ENCODE peak calls at places on chromosomes 12 and 14, in seven cellular contexts. One of them, this sample, is unnamed.

GRCh38 chr14:103135333-103136075 is 12.2 kb downstream of the TNFAIP2 start:
- DNase-seq in mesenchymal stem cell: no peak
- DNase-seq in mesendoderm: no peak
- DNase-seq in neuronal stem cell: no peak
- DNase-seq in IMR-90: no peak
- DNase-seq in H9: no peak
- DNase-seq in H1: no peak
- DNase-seq in this sample: no peak

GRCh38 chr12:119989619-119990381 is 764 bp downstream of the BICDL1 start:
- DNase-seq in mesenchymal stem cell: peak
- DNase-seq in IMR-90: peak
- DNase-seq in H9: peak
- DNase-seq in H1: peak
- DNase-seq in mesendoderm: peak
- DNase-seq in neuronal stem cell: peak
- DNase-seq in this sample: peak

GRCh38 chr12:49703647-49704137 is 3.5 kb downstream of the FMNL3 start:
- DNase-seq in mesenchymal stem cell: peak
- DNase-seq in H9: no peak
- DNase-seq in neuronal stem cell: no peak
- DNase-seq in IMR-90: peak
- DNase-seq in mesendoderm: no peak
- DNase-seq in H1: no peak
- DNase-seq in this sample: peak

GRCh38 chr12:120775862-120776552 is 50.4 kb downstream of the ACADS start:
- DNase-seq in neuronal stem cell: no peak
- DNase-seq in mesenchymal stem cell: peak
- DNase-seq in mesendoderm: no peak
- DNase-seq in H1: no peak
- DNase-seq in H9: no peak
- DNase-seq in IMR-90: no peak
- DNase-seq in this sample: no peak

GRCh38 chr12:13595536-13596450 is 385.6 kb downstream of the GRIN2B start:
- DNase-seq in H9: peak
- DNase-seq in mesenchymal stem cell: no peak
- DNase-seq in H1: no peak
- DNase-seq in IMR-90: no peak
- DNase-seq in neuronal stem cell: no peak
- DNase-seq in mesendoderm: peak
- DNase-seq in this sample: no peak

GRCh38 chr12:42887657-42888056 is 298.1 kb upstream of the PRICKLE1 start:
- DNase-seq in mesenchymal stem cell: no peak
- DNase-seq in H1: no peak
- DNase-seq in mesendoderm: no peak
- DNase-seq in IMR-90: peak
- DNase-seq in H9: no peak
- DNase-seq in neuronal stem cell: no peak
- DNase-seq in this sample: no peak

GRCh38 chr12:64796205-64796845 is 28.1 kb upstream of the TBC1D30 start:
- DNase-seq in neuronal stem cell: peak
- DNase-seq in IMR-90: peak
- DNase-seq in H9: peak
- DNase-seq in mesendoderm: peak
- DNase-seq in H1: peak
- DNase-seq in mesenchymal stem cell: peak
- DNase-seq in this sample: peak

GRCh38 chr14:87430810-87431209 is 562.2 kb downstream of the GALC start:
- DNase-seq in mesendoderm: no peak
- DNase-seq in mesenchymal stem cell: peak
- DNase-seq in IMR-90: peak
- DNase-seq in H9: no peak
- DNase-seq in neuronal stem cell: no peak
- DNase-seq in H1: no peak
- DNase-seq in this sample: no peak

GRCh38 chr14:67674139-67674479 is 323 bp downstream of the VTI1B start:
- DNase-seq in mesenchymal stem cell: peak
- DNase-seq in H9: peak
- DNase-seq in H1: no peak
- DNase-seq in mesendoderm: peak
- DNase-seq in IMR-90: peak
- DNase-seq in neuronal stem cell: peak
- DNase-seq in this sample: peak

GRCh38 chr14:50659327-50659974 is 8.7 kb downstream of the SAV1 start:
- DNase-seq in H1: no peak
- DNase-seq in mesenchymal stem cell: no peak
- DNase-seq in H9: no peak
- DNase-seq in IMR-90: no peak
- DNase-seq in mesendoderm: peak
- DNase-seq in neuronal stem cell: no peak
- DNase-seq in this sample: no peak

GRCh38 chr14:63478024-63478423 is 65.2 kb downstream of the PPP2R5E start:
- DNase-seq in H1: no peak
- DNase-seq in H9: no peak
- DNase-seq in neuronal stem cell: no peak
- DNase-seq in mesendoderm: no peak
- DNase-seq in mesenchymal stem cell: no peak
- DNase-seq in IMR-90: no peak
- DNase-seq in this sample: no peak

DNA sequence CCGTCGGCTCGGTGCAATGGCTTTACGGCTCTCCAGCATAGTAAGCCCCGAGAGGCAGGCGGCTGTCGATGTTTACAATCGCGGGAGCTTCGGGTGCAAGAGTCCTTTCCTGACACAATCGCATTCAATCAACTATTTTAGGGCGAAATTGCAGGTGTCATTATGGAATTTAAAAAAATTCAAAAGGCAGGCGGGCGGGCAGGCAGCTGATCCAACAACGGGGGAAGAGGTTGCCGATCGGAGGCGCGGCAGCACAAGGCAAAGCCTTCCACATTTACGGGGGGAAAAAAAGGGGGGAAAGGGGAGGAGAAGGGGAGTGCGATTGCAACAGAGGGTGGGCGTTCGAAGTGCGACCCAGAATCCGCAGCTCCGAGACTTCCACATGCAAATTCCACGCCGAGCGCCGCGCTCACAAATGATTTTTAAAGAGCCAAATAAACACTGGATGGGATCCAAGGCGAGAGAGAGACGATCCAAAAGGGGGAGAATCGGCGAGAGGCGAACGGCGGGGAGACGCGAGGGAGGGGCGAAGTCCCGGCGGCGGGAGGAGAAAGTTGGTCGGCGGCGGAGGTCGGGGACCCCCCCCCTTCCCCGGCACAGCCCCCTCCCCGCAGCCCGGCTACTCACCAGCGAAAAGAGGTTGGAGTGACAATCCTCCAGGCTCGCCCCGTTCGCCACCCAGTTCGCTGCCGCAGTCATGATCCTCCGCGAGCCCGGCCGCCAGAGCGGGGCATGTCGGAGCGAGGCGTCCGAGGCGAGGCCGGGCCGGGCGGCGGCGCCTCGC is 868 bp downstream of the MED13L start:
- DNase-seq in H1: no peak
- DNase-seq in mesenchymal stem cell: peak
- DNase-seq in H9: no peak
- DNase-seq in mesendoderm: peak
- DNase-seq in IMR-90: peak
- DNase-seq in neuronal stem cell: peak
- DNase-seq in this sample: peak
- H2BK5ac ChIP-seq in H1: no peak
- H2BK5ac ChIP-seq in mesenchymal stem cell: no peak
- H2BK5ac ChIP-seq in H9: no peak
- H2BK5ac ChIP-seq in mesendoderm: no peak
- H2BK5ac ChIP-seq in IMR-90: peak
- H2BK5ac ChIP-seq in neuronal stem cell: peak
- H2BK5ac ChIP-seq in this sample: peak

GRCh38 chr12:80058586-80058985 is 40.8 kb upstream of the OTOGL start:
- DNase-seq in H1: no peak
- DNase-seq in IMR-90: no peak
- DNase-seq in neuronal stem cell: no peak
- DNase-seq in mesendoderm: no peak
- DNase-seq in H9: no peak
- DNase-seq in mesenchymal stem cell: no peak
- DNase-seq in this sample: no peak

GRCh38 chr12:80059875-80060274 is 39.5 kb upstream of the OTOGL start:
- DNase-seq in mesendoderm: no peak
- DNase-seq in H9: no peak
- DNase-seq in H1: no peak
- DNase-seq in IMR-90: no peak
- DNase-seq in neuronal stem cell: no peak
- DNase-seq in mesenchymal stem cell: no peak
- DNase-seq in this sample: no peak

GRCh38 chr12:80068173-80068572 is 31.2 kb upstream of the OTOGL start:
- DNase-seq in H1: peak
- DNase-seq in H9: peak
- DNase-seq in mesendoderm: peak
- DNase-seq in mesenchymal stem cell: no peak
- DNase-seq in neuronal stem cell: no peak
- DNase-seq in IMR-90: no peak
- DNase-seq in this sample: no peak

GRCh38 chr12:80064951-80065350 is 34.4 kb upstream of the OTOGL start:
- DNase-seq in neuronal stem cell: no peak
- DNase-seq in H9: no peak
- DNase-seq in mesendoderm: no peak
- DNase-seq in mesenchymal stem cell: no peak
- DNase-seq in IMR-90: no peak
- DNase-seq in H1: no peak
- DNase-seq in this sample: no peak

DNA sequence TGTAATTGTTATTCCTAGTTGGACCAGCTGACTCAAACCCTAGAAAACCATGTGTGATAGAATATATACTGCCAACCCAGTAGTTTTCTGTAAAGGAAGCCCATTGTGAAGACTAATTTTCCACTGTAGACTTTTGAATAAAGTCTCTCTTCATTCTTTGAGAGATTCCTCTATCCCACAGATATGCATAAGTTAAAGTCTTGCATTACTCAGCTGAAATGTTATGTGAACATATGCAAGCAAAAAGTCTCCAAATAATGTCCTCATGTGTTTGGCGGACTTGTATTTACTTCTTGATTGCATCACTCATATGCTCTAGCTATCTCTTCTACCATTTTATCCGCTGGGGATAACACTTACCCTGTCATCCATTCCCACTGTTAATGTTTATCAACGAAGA is 35.1 kb upstream of the OTOGL start:
- DNase-seq in mesendoderm: no peak
- DNase-seq in H1: no peak
- DNase-seq in IMR-90: peak
- DNase-seq in neuronal stem cell: no peak
- DNase-seq in H9: no peak
- DNase-seq in mesenchymal stem cell: peak
- DNase-seq in this sample: peak
- H3K18ac ChIP-seq in mesendoderm: no peak
- H3K18ac ChIP-seq in H1: no peak
- H3K18ac ChIP-seq in IMR-90: peak
- H3K18ac ChIP-seq in neuronal stem cell: no peak
- H3K18ac ChIP-seq in H9: no peak
- H3K18ac ChIP-seq in mesenchymal stem cell: no peak
- H3K18ac ChIP-seq in this sample: no peak

GRCh38 chr14:104757238-104757585 is 4.3 kb downstream of the SIVA1 start:
- DNase-seq in neuronal stem cell: no peak
- DNase-seq in IMR-90: no peak
- DNase-seq in H1: no peak
- DNase-seq in mesenchymal stem cell: no peak
- DNase-seq in mesendoderm: no peak
- DNase-seq in H9: no peak
- DNase-seq in this sample: no peak
- H2BK5ac ChIP-seq in neuronal stem cell: no peak
- H2BK5ac ChIP-seq in IMR-90: no peak
- H2BK5ac ChIP-seq in H1: no peak
- H2BK5ac ChIP-seq in mesenchymal stem cell: no peak
- H2BK5ac ChIP-seq in mesendoderm: no peak
- H2BK5ac ChIP-seq in H9: no peak
- H2BK5ac ChIP-seq in this sample: no peak

GRCh38 chr12:6998708-6999451 is 19.4 kb downstream of the LPCAT3 start:
- DNase-seq in neuronal stem cell: no peak
- DNase-seq in IMR-90: no peak
- DNase-seq in H1: no peak
- DNase-seq in mesenchymal stem cell: no peak
- DNase-seq in H9: no peak
- DNase-seq in mesendoderm: no peak
- DNase-seq in this sample: no peak

DNA sequence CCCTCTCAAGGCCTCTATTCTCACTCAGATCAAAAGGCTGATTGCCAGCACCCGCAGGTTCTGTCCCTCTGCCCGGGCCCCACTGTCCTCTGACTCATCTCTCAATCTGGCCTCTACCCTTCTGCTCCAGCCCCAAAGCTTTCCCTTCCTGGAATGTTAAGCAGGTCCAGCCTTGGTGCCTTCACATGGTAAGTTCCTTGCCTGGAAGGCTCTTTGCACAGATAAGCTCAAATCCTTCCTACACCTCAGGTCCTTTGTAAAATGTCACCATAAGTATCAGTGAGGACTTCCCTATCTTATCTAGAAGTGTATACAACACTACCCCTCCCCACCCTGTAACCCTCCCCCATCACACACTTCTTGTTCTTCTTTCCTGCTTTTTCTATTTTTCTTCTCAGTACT is 22.2 kb downstream of the LPCAT3 start:
- DNase-seq in IMR-90: peak
- DNase-seq in H9: no peak
- DNase-seq in neuronal stem cell: no peak
- DNase-seq in mesendoderm: peak
- DNase-seq in H1: no peak
- DNase-seq in mesenchymal stem cell: peak
- DNase-seq in this sample: peak
- H3K18ac ChIP-seq in IMR-90: no peak
- H3K18ac ChIP-seq in H9: no peak
- H3K18ac ChIP-seq in neuronal stem cell: no peak
- H3K18ac ChIP-seq in mesendoderm: no peak
- H3K18ac ChIP-seq in H1: no peak
- H3K18ac ChIP-seq in mesenchymal stem cell: peak
- H3K18ac ChIP-seq in this sample: no peak

GRCh38 chr12:110347767-110348166 is 55.7 kb downstream of the ANAPC7 start:
- DNase-seq in H1: no peak
- DNase-seq in mesenchymal stem cell: no peak
- DNase-seq in H9: no peak
- DNase-seq in IMR-90: no peak
- DNase-seq in mesendoderm: no peak
- DNase-seq in neuronal stem cell: no peak
- DNase-seq in this sample: no peak
- H2BK5ac ChIP-seq in H1: no peak
- H2BK5ac ChIP-seq in mesenchymal stem cell: no peak
- H2BK5ac ChIP-seq in H9: no peak
- H2BK5ac ChIP-seq in IMR-90: no peak
- H2BK5ac ChIP-seq in mesendoderm: no peak
- H2BK5ac ChIP-seq in neuronal stem cell: no peak
- H2BK5ac ChIP-seq in this sample: no peak

This sample was measured in trophoblast cell.